ENCODE peak calls at places on chromosomes 16 and 17, in five cellular contexts. S is HAP-1, M is uterus, X is A549, B is upper lobe of left lung. U is an unnamed sample. For H3K9me3, the result is how much of the 10 kb centered on the place peaks cover.

GRCh38 chr17:45332989-45333701 is 16.3 kb upstream of the MAP3K14 start:
- DNase-seq in S (no peak), M (peak), X (no peak), B (no peak), U (peak)

GRCh38 chr16:11824362-11824761 is 27.0 kb downstream of the RSL1D1 start:
- DNase-seq in S (peak), M (no peak), X (no peak), B (no peak), U (no peak)

GRCh38 chr17:876272-876671 is 94.1 kb downstream of the MRM3 start:
- DNase-seq in S (no peak), M (no peak), X (no peak), B (no peak), U (no peak)

GRCh38 chr17:74130276-74130675 is 73.2 kb upstream of the RPL38 start:
- DNase-seq in S (no peak), M (no peak), X (no peak), B (no peak), U (no peak)

GRCh38 chr16:66863707-66864106 is 16.6 kb upstream of the PDP2 start:
- DNase-seq in S (no peak), M (no peak), X (no peak), B (no peak), U (no peak)

GRCh38 chr17:37608369-37609169 is 649 bp downstream of the SYNRG start:
- DNase-seq in S (peak), M (no peak), X (peak), B (no peak), U (peak)

GRCh38 chr16:51982715-51983680 is 563.9 kb downstream of the TOX3 start:
- DNase-seq in S (peak), M (peak), X (peak), B (no peak), U (peak)

GRCh38 chr16:52497067-52497816 is 49.7 kb downstream of the TOX3 start:
- DNase-seq in S (peak), M (no peak), X (no peak), B (no peak), U (peak)

GRCh38 chr17:77564278-77564920 is 394.1 kb upstream of the TNRC6C start:
- DNase-seq in S (no peak), M (no peak), X (no peak), B (no peak), U (no peak)

GRCh38 chr17:40694584-40694983 is 9.0 kb downstream of the KRT24 start:
- DNase-seq in S (no peak), M (no peak), X (no peak), B (no peak), U (no peak)

GRCh38 chr16:23514381-23515152 is 4.3 kb upstream of the GGA2 start:
- DNase-seq in S (no peak), M (no peak), X (no peak), B (no peak), U (no peak)

GRCh38 chr17:82752371-82753200 is 721 bp downstream of the TBCD start:
- DNase-seq in S (peak), M (no peak), X (peak), B (peak), U (peak)

GRCh38 chr17:18158022-18158600 is 25.5 kb upstream of the ALKBH5 start:
- DNase-seq in S (peak), M (peak), X (peak), B (peak), U (peak)

GRCh38 chr16:79801550-79802090 is 201.1 kb upstream of the MAF start:
- DNase-seq in S (no peak), M (no peak), X (no peak), B (no peak), U (no peak)

GRCh38 chr17:62093188-62094155 is 28.4 kb upstream of the MED13 start:
- DNase-seq in S (no peak), M (no peak), X (peak), B (no peak), U (no peak)

GRCh38 chr16:35752012-35752772 is 2292.8 kb downstream of the TP53TG3F start:
- DNase-seq in S (no peak), M (no peak), X (no peak), B (peak), U (no peak)

GRCh38 chr16:35754391-35755369 is 2295.3 kb downstream of the TP53TG3F start:
- DNase-seq in S (no peak), M (no peak), X (no peak), B (peak), U (no peak)

GRCh38 chr16:35752773-35753558 is 2293.6 kb downstream of the TP53TG3F start:
- DNase-seq in S (no peak), M (no peak), X (no peak), B (peak), U (no peak)

GRCh38 chr16:35751191-35751941 is 2292.0 kb downstream of the TP53TG3F start:
- DNase-seq in S (no peak), M (no peak), X (no peak), B (peak), U (no peak)

GRCh38 chr16:35753559-35754390 is 2294.4 kb downstream of the TP53TG3F start:
- DNase-seq in S (no peak), M (no peak), X (no peak), B (peak), U (no peak)
- H3K9me3 ChIP-seq in S (under half), M (under half), X (under half), B (under half), U (under half)

DNA sequence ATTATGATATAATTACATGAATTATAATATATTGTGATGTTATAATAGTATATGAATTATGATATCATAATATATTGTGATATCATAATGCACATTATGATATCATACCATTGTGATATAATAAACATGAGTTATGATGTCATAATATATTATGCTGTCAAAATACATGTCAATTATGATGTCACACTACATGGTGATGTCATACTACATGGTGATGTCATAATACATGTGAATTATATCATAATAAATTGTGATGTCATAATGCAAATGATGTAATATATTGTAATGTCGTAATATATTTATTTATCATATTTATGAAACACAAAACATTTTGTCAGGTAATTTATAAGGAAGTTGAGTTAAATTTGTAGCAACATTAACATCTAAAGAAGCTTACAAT is 1950.1 kb downstream of the TP53TG3F start:
- DNase-seq in S (no peak), M (no peak), X (no peak), B (no peak), U (no peak)
- H3K9me3 ChIP-seq in S (under half), M (under half), X (under half), B (under half), U (under half)

DNA sequence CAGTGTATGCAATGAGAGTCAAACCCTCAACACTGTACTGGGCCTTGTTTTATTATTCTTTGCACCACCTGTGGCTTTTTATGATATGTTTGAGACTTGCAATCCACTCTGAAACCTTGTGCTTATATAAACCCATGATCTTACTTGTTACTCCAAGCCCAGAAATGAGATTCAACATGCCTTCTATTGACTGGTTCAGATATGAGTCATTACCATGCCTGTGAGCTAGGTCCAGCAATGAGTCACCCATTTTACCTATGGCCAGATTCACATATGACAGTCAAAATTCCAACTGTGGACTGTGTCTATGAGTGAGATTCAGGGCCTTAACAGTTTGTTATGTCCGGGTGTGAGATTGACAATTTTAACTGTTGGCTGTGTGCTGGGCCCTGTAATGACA is 1846.1 kb downstream of the TP53TG3F start:
- DNase-seq in S (no peak), M (no peak), X (no peak), B (no peak), U (no peak)
- H3K9me3 ChIP-seq in S (under half), M (under half), X (under half), B (under half), U (under half)

DNA sequence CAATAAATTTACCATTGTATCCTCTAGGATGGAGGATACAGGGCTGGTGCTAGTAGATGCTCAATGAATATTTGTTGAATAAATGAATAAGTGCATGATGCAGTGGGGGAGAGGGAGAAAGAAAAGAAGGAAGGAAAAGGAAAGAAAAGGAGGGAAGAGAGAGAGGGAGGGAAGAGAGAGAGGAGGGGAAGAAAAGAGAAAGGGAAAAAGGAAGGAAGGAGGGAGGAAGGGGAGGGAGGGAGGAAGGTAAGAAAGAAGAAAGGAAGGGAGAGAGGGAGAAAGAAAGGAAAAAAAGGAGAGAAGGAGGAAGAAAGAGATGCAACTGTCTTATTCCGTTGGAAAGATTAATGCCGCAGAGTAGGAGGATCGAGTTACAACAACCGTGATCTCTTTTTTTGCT is 30.4 kb downstream of the HSBP1 start:
- DNase-seq in S (no peak), M (no peak), X (no peak), B (no peak), U (no peak)
- H3K9me3 ChIP-seq in S (under half), M (under half), X (under half), B (under half), U (under half)

DNA sequence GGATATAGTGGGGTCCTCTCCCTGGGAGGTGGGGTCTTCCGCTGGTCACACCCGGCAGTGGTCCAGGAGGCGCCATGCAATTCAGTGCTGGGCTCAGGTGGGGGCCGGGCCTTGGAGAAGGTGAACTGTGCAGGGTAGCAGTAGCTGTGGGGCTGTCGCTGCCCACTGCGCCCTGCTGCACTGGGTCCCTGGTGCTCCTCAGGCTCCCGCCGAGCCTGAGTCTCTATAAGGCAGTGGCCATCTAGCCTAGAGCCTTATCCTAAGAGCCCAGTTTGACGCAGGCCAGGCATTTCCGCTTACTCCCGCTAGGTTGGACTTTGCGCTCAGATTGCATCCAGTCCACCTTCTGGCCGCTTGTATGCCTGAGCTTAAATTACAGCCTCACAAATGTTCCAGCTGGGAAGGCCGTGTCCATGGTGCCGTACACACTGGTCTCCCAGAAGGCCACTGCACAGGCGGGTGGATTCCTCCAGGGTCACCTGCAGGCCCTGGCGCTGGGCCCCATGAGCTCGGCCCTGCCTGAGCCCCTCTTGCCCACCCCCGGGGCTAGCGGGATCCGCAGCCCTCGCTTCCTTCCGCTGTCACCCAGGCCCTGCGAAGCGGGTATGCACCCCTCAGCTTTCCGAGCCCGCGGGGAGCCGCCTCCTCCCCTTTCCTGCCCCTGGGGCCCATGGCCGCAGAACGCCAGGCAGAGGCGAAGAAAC is 1762.2 kb downstream of the TP53TG3F start:
- DNase-seq in S (no peak), M (no peak), X (no peak), B (peak), U (no peak)
- H3K9me3 ChIP-seq in S (under half), M (under half), X (under half), B (under half), U (under half)

DNA sequence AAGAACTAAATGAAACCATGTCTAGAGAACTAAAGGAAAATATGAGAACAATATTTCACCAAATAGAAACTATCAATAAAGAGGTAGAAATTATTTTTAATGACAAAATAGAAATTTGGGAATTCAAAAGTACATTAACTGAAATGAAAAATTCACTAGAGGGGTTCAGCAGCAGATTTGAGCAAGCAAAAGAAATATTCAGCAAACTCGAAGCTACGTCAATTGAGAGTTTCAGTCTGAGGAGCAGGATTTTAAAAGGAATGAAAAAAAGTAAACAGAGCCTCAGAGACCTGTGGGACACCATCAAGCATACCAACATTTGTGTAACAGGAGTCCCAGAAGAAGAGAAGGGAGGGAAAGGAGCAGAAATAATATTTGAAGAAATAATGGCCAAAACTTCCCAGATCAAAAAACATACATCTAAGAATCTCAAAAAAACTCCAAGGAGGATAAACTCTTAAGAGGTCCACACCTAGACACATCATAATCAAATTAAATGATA is 38.3 kb downstream of the ZFP90 start:
- DNase-seq in S (no peak), M (no peak), X (no peak), B (no peak), U (no peak)
- H3K9me3 ChIP-seq in S (under half), M (under half), X (half or more), B (half or more), U (under half)